ENCODE peak calls at places on chromosomes 2 and 18, in seven cellular contexts. L is body of pancreas, O is ovary, S is neural progenitor cell, B is GM06990, D is upper lobe of right lung, J is endodermal cell. H is an unnamed sample. For H3K27me3, the result is how much of the 10 kb centered on the place peaks cover.

GRCh38 chr18:8912348-8913057 is 190.0 kb upstream of the NDUFV2 start:
- DNase-seq in J (peak), L (no peak), B (peak), S (peak), O (no peak), D (peak), H (peak)

GRCh38 chr2:178514664-178515063 is 34.4 kb downstream of the PLEKHA3 start:
- DNase-seq in J (no peak), D (no peak), S (no peak), O (no peak), L (no peak), B (no peak), H (no peak)

GRCh38 chr2:37648316-37649011 is 23.0 kb downstream of the CDC42EP3 start:
- DNase-seq in B (peak), O (no peak), J (no peak), L (no peak), D (peak), S (no peak), H (peak)

GRCh38 chr2:119544075-119545031 is at the start of gene CFAP221:
- DNase-seq in D (peak), O (peak), B (peak), S (peak), J (peak), L (peak), H (peak)

GRCh38 chr2:143261986-143262784 is 133.0 kb downstream of the ARHGAP15 start:
- DNase-seq in S (no peak), L (no peak), B (no peak), O (no peak), D (no peak), J (no peak), H (peak)

GRCh38 chr2:65063426-65063825 is 7.2 kb downstream of the CEP68 start:
- DNase-seq in B (no peak), D (no peak), J (no peak), S (no peak), O (no peak), L (no peak), H (no peak)

GRCh38 chr2:167706800-167707199 is 540.6 kb downstream of the STK39 start:
- DNase-seq in J (no peak), O (no peak), L (no peak), S (no peak), D (no peak), B (no peak), H (no peak)

GRCh38 chr2:174971868-174972781 is 33.1 kb downstream of the CHN1 start:
- DNase-seq in J (no peak), L (no peak), D (no peak), O (no peak), B (no peak), S (no peak), H (no peak)

GRCh38 chr18:77161954-77162353 is 29.4 kb upstream of the MBP start:
- DNase-seq in O (no peak), J (no peak), D (no peak), S (no peak), L (no peak), B (no peak), H (no peak)

GRCh38 chr2:14634885-14635871 is 2.7 kb downstream of the LRATD1 start:
- DNase-seq in S (peak), J (peak), O (peak), D (peak), L (peak), B (no peak), H (peak)
- H3K27me3 ChIP-seq in S (half or more), J (half or more), O (under half), D (under half), L (under half), B (under half), H (under half)

DNA sequence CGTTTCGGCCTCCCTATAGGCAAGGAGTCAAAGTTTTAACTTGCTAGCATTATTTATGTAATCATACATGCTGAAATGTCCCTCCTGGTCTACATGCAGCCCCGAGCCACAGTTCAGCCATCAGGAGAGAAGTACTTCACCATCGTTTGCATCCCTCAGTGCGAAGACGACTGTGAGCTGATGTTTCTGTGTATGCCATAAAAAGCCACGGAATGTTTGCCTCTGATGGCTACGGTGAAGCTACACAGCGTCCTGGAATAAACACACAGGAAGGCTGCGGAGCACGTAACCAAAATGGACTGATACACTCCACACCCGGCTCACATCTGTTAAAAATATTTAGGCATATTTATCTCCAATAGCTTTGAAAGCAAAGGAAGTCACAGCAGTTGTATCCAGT is 4.3 kb upstream of the SALL3 start:
- DNase-seq in B (no peak), D (no peak), O (no peak), S (peak), L (no peak), J (peak), H (no peak)
- H3K27me3 ChIP-seq in B (under half), D (half or more), O (under half), S (half or more), L (under half), J (half or more), H (half or more)

GRCh38 chr2:114056294-114057143 is 166.6 kb downstream of the ACTR3 start:
- DNase-seq in L (no peak), O (no peak), J (no peak), D (no peak), B (no peak), S (no peak), H (no peak)
- H3K27me3 ChIP-seq in L (under half), O (under half), J (half or more), D (under half), B (under half), S (under half), H (under half)

DNA sequence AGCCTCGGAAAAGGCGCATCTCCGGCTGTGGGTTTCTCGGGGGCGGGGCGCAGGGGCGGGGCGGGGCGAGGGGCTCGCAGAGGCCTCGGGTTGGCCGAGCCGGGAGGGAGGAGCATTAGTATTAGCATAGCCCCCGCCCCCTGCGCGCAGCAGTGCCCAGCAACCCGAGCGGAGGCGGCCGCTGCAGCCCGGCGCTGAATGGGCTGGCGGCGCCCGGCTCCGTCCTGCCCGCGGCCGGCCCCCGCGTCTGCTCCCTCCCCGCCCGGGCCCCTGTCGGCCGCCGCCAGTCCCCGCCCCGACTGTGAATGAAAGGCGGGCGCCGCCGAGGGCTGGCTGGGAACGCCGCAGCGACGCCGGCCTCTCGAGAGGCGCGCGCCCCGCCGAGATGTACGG is at the start of gene EFR3B:
- DNase-seq in O (peak), L (peak), D (peak), B (peak), S (peak), J (peak), H (peak)
- H3K27me3 ChIP-seq in O (under half), L (under half), D (under half), B (under half), S (under half), J (under half), H (under half)

DNA sequence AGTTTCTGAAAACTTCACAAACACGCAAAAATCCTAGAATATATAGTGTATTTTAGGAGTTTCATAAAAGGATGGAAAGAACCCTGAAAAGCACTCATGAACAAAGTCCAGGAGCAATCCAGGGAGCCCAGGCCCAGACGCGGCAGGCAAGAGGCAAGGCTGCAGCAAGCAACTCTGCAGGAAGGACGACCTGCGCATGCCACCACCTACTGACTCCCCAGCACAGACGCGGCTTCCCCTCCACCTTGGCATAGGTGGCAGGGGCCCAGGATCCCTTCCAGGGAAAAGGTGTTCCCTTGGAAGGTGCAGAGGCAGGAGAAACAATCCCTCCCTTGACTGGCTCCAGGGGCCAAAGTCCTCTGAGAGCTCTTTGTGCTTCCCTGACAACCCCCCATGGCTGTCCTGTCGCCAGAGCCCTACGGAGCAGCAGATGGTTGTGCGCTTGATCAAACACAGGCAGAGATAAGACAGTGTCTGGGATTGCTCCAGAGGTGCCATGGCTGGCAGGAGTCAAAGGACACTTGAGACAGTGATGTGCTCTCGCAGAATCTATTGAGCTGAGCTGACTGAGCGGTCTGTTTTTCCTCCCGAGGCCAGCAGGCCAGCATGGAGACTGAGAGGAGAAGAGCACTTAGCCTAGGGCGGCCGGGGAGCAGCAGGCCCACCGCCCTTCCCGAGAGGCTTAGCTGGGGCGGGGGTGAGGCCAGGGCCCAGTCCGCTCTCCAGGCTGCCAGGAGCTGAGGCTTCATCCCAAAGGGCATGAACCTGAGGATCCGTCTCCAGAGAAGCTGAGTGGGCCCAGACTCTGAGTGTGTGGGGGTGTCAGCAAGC is 10.8 kb upstream of the AMER3 start:
- DNase-seq in B (no peak), D (no peak), L (no peak), O (no peak), J (peak), S (peak), H (no peak)
- H3K27me3 ChIP-seq in B (under half), D (under half), L (under half), O (under half), J (under half), S (under half), H (under half)

GRCh38 chr2:149166958-149167810 is 128.7 kb downstream of the LYPD6B start:
- DNase-seq in J (no peak), D (no peak), S (peak), O (no peak), L (no peak), B (peak), H (no peak)

GRCh38 chr2:149164296-149164695 is 125.8 kb downstream of the LYPD6B start:
- DNase-seq in L (no peak), S (no peak), D (no peak), O (no peak), B (no peak), J (no peak), H (no peak)

GRCh38 chr2:149167941-149168340 is 129.4 kb downstream of the LYPD6B start:
- DNase-seq in L (peak), D (no peak), B (no peak), O (no peak), S (no peak), J (no peak), H (no peak)

GRCh38 chr2:149161481-149162225 is 123.2 kb downstream of the LYPD6B start:
- DNase-seq in J (no peak), D (no peak), O (no peak), B (no peak), L (no peak), S (no peak), H (no peak)

DNA sequence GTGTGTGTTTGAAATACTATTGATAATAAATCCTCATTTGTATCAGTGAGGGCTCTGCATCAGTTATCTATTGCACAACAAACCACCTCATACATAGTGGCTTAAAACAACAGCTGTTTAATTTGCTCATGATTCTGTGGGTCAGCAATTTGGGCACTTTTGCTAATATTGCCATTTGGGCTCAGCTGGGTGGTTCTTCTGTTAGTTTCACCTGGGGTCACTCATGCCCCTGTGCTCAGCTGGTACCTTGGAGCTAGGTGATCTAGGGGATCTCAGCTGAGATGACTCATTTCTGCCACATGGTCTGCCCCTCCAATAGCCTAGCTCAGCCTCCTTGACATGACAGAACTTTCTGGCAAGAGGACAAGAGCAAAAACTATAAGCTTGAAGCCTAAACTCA is 126.3 kb downstream of the LYPD6B start:
- DNase-seq in D (no peak), J (no peak), O (no peak), S (no peak), B (no peak), L (no peak), H (no peak)
- H3K27me3 ChIP-seq in D (under half), J (under half), O (under half), S (under half), B (under half), L (under half), H (under half)

GRCh38 chr2:109223490-109223889 is 94.5 kb downstream of the SH3RF3 start:
- DNase-seq in J (no peak), L (no peak), O (no peak), S (no peak), B (no peak), D (peak), H (no peak)
- H3K27me3 ChIP-seq in J (under half), L (under half), O (under half), S (under half), B (under half), D (under half), H (under half)

GRCh38 chr2:179824961-179825360 is 36.5 kb downstream of the ZNF385B start:
- DNase-seq in D (no peak), B (no peak), S (peak), O (no peak), J (no peak), L (no peak), H (no peak)

GRCh38 chr2:179826297-179826696 is 35.1 kb downstream of the ZNF385B start:
- DNase-seq in S (no peak), D (no peak), J (no peak), L (no peak), B (no peak), O (no peak), H (no peak)

GRCh38 chr2:179818546-179818945 is 42.9 kb downstream of the ZNF385B start:
- DNase-seq in O (no peak), S (no peak), B (no peak), J (no peak), L (no peak), D (no peak), H (no peak)

GRCh38 chr2:179825494-179825893 is 35.9 kb downstream of the ZNF385B start:
- DNase-seq in S (peak), L (no peak), O (no peak), J (no peak), D (no peak), B (peak), H (no peak)

DNA sequence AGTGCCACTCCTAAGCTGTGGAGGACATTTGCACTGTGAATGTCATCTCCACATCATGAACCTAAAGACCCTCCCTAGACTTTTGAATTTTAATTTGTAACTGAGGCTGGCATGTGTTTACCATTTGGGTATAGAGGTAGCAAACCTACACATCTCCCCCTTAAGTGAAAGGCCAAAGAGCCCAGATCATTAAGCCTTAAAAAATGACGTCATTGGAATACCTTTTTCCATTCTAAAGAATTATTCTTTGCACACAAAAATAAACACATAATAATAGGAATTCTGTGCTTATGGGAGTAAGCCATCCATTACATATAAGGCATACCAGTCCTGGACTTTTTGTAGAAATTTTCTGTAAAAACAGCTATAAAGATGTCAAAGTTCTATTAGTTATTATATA is 38.9 kb downstream of the ZNF385B start:
- DNase-seq in O (no peak), D (no peak), S (no peak), J (no peak), L (no peak), B (no peak), H (no peak)
- H3K27me3 ChIP-seq in O (under half), D (under half), S (under half), J (under half), L (under half), B (under half), H (under half)

GRCh38 chr2:71716697-71717624 is 263.6 kb downstream of the DYSF start:
- DNase-seq in L (peak), S (no peak), O (no peak), D (peak), B (no peak), J (peak), H (peak)
- H3K27me3 ChIP-seq in L (under half), S (under half), O (under half), D (under half), B (under half), J (under half), H (under half)